ENCODE peak calls at places on chromosomes 12 and 14, in nine cellular contexts. S, B, Y, M, L, W, X, I and T are unnamed samples.

GRCh38 chr14:31934767-31935266 is 142.3 kb upstream of the ARHGAP5 start:
- DNase-seq in S (no peak), B (peak), Y (no peak), M (no peak), L (no peak), W (no peak), X (no peak), I (no peak), T (no peak)

GRCh38 chr12:57641699-57642442 is 8.9 kb upstream of the B4GALNT1 start:
- DNase-seq in S (no peak), B (no peak), Y (no peak), M (no peak), L (no peak), W (no peak), X (no peak), I (no peak), T (no peak)

GRCh38 chr12:43206396-43206795 is 345.6 kb downstream of the ADAMTS20 start:
- DNase-seq in S (no peak), B (no peak), Y (no peak), M (no peak), L (no peak), W (no peak), X (no peak), I (no peak), T (no peak)

GRCh38 chr14:39265032-39265431 is 31.3 kb downstream of the MIA2 start:
- DNase-seq in S (no peak), B (peak), Y (no peak), M (no peak), L (no peak), W (no peak), X (no peak), I (no peak), T (no peak)

GRCh38 chr14:75979071-75979571 is 2.7 kb downstream of the TGFB3 start:
- DNase-seq in S (no peak), B (no peak), Y (no peak), M (no peak), L (no peak), W (no peak), X (peak), I (no peak), T (no peak)

GRCh38 chr12:6276936-6277615 is 33.4 kb upstream of the PLEKHG6 start:
- DNase-seq in S (no peak), B (no peak), Y (no peak), M (no peak), L (no peak), W (no peak), X (no peak), I (no peak), T (no peak)

GRCh38 chr12:33988888-33989287 is 33.4 kb upstream of the ALG10 start:
- DNase-seq in S (no peak), B (peak), Y (no peak), M (no peak), L (no peak), W (no peak), X (no peak), I (no peak), T (no peak)

GRCh38 chr12:4274396-4274959 is 916 bp downstream of the CCND2 start:
- DNase-seq in S (no peak), B (no peak), Y (no peak), M (no peak), L (peak), W (no peak), X (peak), I (no peak), T (no peak)

GRCh38 chr12:34403706-34404376 is 381.5 kb downstream of the ALG10 start:
- DNase-seq in S (no peak), B (no peak), Y (peak), M (no peak), L (no peak), W (no peak), X (peak), I (no peak), T (no peak)

GRCh38 chr12:11986165-11986564 is 84.6 kb upstream of the BCL2L14 start:
- DNase-seq in S (no peak), B (no peak), Y (no peak), M (no peak), L (no peak), W (no peak), X (no peak), I (no peak), T (no peak)

GRCh38 chr12:48165089-48166031 is 8.0 kb upstream of the ASB8 start:
- DNase-seq in S (no peak), B (peak), Y (no peak), M (peak), L (peak), W (peak), X (no peak), I (peak), T (peak)

GRCh38 chr14:78104130-78104529 is 66.0 kb upstream of the NRXN3 start:
- DNase-seq in S (no peak), B (no peak), Y (no peak), M (no peak), L (no peak), W (no peak), X (no peak), I (no peak), T (no peak)

GRCh38 chr12:1691123-1692007 is 495 bp downstream of the ADIPOR2 start:
- DNase-seq in S (no peak), B (peak), Y (peak), M (peak), L (peak), W (no peak), X (peak), I (no peak), T (no peak)

GRCh38 chr12:96985515-96986362 is 78.7 kb downstream of the NEDD1 start:
- DNase-seq in S (peak), B (peak), Y (peak), M (peak), L (peak), W (no peak), X (no peak), I (peak), T (peak)

GRCh38 chr12:64744422-64745258 is 14.6 kb downstream of the GNS start:
- DNase-seq in S (no peak), B (no peak), Y (no peak), M (no peak), L (no peak), W (no peak), X (no peak), I (no peak), T (no peak)

GRCh38 chr14:86543531-86543930 is 1013.6 kb downstream of the FLRT2 start:
- DNase-seq in S (no peak), B (no peak), Y (no peak), M (no peak), L (no peak), W (no peak), X (no peak), I (no peak), T (no peak)

GRCh38 chr14:77098470-77099353 is 654 bp downstream of the CIPC start:
- DNase-seq in S (no peak), B (no peak), Y (peak), M (no peak), L (no peak), W (no peak), X (peak), I (no peak), T (no peak)

GRCh38 chr12:20220339-20220738 is 148.0 kb upstream of the PDE3A start:
- DNase-seq in S (no peak), B (no peak), Y (no peak), M (no peak), L (no peak), W (peak), X (no peak), I (no peak), T (no peak)

GRCh38 chr14:77045570-77045890 is 17.0 kb upstream of the IRF2BPL start:
- DNase-seq in S (no peak), B (no peak), Y (no peak), M (no peak), L (no peak), W (no peak), X (no peak), I (no peak), T (no peak)